ENCODE peak calls at places on chromosomes 1 and 21, in five cellular contexts. V is mucosa of descending colon; H is PC-3; B is CD8-positive, alpha-beta T cell; I is adrenal gland. O is an unnamed sample. For H3K4me1, the result is how much of the 10 kb centered on the place peaks cover.

GRCh38 chr1:162141273-162142023 is 72.0 kb downstream of the NOS1AP start:
- DNase-seq in V (no peak), H (peak), B (no peak), I (no peak), O (no peak)

GRCh38 chr1:15622707-15623373 is 5.6 kb downstream of the DDI2 start:
- DNase-seq in V (no peak), H (no peak), B (no peak), I (no peak), O (no peak)

GRCh38 chr1:209435654-209436566 is 147.6 kb upstream of the CAMK1G start:
- DNase-seq in V (peak), H (peak), B (peak), I (peak), O (peak)

GRCh38 chr1:207516729-207517128 is 20.8 kb downstream of the CR1 start:
- DNase-seq in V (no peak), H (no peak), B (no peak), I (no peak), O (no peak)

GRCh38 chr1:109754738-109755137 is 9.0 kb downstream of the EPS8L3 start:
- DNase-seq in V (no peak), H (no peak), B (no peak), I (no peak), O (no peak)

GRCh38 chr1:236753554-236753953 is 41.5 kb upstream of the MTR start:
- DNase-seq in V (no peak), H (peak), B (no peak), I (no peak), O (no peak)

GRCh38 chr21:42379425-42380215 is 13.3 kb upstream of the TFF1 start:
- DNase-seq in V (peak), H (no peak), B (no peak), I (no peak), O (no peak)

GRCh38 chr1:211781260-211781659 is 49.3 kb downstream of the LPGAT1 start:
- DNase-seq in V (no peak), H (no peak), B (no peak), I (no peak), O (no peak)

GRCh38 chr1:178192686-178193085 is 98.8 kb downstream of the RASAL2 start:
- DNase-seq in V (no peak), H (peak), B (no peak), I (peak), O (peak)

GRCh38 chr1:6941786-6942185 is 156.5 kb downstream of the CAMTA1 start:
- DNase-seq in V (no peak), H (no peak), B (no peak), I (peak), O (no peak)

GRCh38 chr1:64890699-64891439 is 75.5 kb downstream of the JAK1 start:
- DNase-seq in V (no peak), H (no peak), B (no peak), I (no peak), O (no peak)

GRCh38 chr21:34890258-34890723 is 158.8 kb downstream of the RUNX1 start:
- DNase-seq in V (no peak), H (no peak), B (no peak), I (no peak), O (no peak)
- H3K4me3 ChIP-seq in V (peak), H (peak), B (peak), I (no peak), O (peak)

GRCh38 chr1:9295884-9296283 is 3.2 kb downstream of the SPSB1 start:
- DNase-seq in V (no peak), H (no peak), B (no peak), I (no peak), O (no peak)
- H3K4me1 ChIP-seq in V (under half), H (under half), B (under half), I (under half), O (under half)

GRCh38 chr1:84606977-84607376 is 32.7 kb upstream of the CTBS start:
- DNase-seq in V (no peak), H (no peak), B (no peak), I (no peak), O (no peak)

GRCh38 chr1:84605157-84605556 is 30.9 kb upstream of the CTBS start:
- DNase-seq in V (no peak), H (no peak), B (no peak), I (no peak), O (no peak)

GRCh38 chr1:84600796-84601195 is 26.6 kb upstream of the CTBS start:
- DNase-seq in V (no peak), H (no peak), B (no peak), I (no peak), O (no peak)

GRCh38 chr1:84603223-84603622 is 29.0 kb upstream of the CTBS start:
- DNase-seq in V (no peak), H (peak), B (no peak), I (no peak), O (peak)

DNA sequence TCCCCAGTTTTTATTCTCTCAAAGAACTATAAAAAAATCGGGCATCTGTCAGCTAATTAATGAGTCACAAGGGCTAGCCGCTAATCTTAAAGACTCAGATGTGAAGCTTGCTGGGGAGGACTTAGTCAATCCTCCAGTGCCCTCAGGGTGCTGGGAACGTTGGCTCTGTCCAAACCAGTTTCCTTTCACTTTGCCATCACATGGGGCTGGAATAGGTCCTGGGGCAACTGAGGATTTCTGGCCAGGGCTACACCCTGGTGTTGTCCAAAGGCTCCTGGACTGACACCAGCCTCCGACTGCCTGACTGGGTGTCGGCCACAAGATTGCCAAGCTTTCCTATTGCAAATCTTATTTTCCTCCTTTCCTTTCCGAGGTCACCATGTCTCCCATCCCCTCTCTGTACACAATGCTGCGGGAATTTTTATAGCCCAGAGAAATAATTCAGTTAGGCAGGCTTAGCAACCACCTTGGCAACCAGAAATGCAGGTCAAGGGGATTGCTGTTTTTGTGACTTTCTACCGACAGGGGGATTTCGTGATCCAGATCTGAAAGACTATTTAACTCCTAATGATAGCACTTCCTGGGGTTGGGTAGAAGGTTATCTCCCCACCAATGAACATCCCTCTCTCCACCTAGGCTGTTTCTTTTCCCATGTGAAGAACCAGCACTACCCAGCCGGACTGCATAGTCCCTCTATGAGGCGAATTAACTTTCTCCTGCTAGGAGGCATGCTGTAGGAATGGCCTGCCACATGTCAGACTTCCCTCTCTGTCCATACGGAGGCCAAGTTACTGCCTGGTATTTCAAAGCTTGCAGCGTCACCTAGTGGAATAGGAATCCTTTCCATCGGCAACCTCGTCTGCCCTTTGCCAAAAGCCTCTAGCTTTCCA is 29.9 kb upstream of the CTBS start:
- DNase-seq in V (no peak), H (peak), B (no peak), I (peak), O (peak)
- H3K4me3 ChIP-seq in V (no peak), H (peak), B (no peak), I (no peak), O (peak)

DNA sequence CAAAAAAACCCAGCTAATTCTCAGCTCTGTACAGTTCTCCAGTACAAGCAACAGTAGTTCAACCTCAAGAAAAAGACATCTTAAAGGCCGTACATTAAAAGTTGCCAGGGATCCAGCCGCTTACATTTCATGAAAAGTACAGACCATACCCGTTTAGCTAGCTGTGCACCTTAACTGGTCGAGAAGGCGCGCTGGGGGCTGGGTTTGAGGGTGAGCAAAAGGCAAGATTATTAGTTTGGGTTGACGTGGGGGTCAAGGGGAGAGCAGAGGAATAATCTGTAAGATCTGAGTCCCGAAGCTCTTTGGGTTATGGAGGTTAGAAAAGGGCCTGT is 591 bp upstream of the PKN2 start:
- DNase-seq in V (peak), H (peak), B (peak), I (peak), O (peak)
- H3K4me1 ChIP-seq in V (under half), H (under half), B (under half), I (under half), O (under half)

DNA sequence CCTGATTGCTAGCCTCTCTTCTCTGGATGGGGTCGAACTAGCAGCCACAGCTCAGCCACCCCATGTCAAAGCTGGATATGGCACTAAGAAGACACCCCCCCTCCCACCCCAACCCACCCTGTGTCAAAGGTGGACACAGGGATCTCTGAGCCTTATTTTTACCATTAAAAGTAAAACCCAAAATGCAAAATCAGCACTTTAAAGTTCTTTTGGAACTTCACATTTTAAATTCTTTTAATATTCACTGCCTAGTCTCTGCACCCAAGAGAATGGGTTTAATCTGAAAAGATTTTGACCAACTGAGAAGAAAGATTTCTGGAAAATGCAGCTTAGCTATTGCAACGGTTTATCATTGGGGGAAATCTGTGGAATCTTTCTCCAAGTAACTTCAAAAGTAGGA is 167.6 kb downstream of the TGFBR3 start:
- DNase-seq in V (no peak), H (no peak), B (no peak), I (no peak), O (no peak)
- H3K4me3 ChIP-seq in V (no peak), H (no peak), B (no peak), I (no peak), O (no peak)

DNA sequence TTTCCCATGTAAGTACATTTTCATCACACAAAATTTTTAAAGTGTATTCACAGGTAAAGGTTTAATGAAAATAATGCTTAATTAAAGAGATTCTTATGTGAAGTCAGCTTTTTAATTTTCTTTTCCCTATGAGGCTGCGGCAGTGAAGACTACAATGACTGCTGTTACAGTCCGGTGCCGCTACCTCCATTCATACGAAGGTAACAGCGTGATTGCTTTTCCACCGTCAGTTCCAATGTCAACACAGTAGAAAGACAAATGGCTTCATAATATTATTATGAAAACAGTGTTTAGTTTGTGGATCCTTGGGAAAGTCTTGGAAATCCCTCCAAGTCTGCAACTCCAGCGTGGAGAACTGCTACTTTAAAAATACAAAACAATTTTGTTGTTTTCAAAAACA is 254.9 kb upstream of the NRIP1 start:
- DNase-seq in V (no peak), H (no peak), B (no peak), I (no peak), O (no peak)
- H3K4me1 ChIP-seq in V (under half), H (under half), B (under half), I (under half), O (under half)

GRCh38 chr1:85628791-85629531 is 48.4 kb downstream of the CCN1 start:
- DNase-seq in V (peak), H (peak), B (no peak), I (no peak), O (peak)
- H3K4me3 ChIP-seq in V (no peak), H (peak), B (no peak), I (no peak), O (no peak)

DNA sequence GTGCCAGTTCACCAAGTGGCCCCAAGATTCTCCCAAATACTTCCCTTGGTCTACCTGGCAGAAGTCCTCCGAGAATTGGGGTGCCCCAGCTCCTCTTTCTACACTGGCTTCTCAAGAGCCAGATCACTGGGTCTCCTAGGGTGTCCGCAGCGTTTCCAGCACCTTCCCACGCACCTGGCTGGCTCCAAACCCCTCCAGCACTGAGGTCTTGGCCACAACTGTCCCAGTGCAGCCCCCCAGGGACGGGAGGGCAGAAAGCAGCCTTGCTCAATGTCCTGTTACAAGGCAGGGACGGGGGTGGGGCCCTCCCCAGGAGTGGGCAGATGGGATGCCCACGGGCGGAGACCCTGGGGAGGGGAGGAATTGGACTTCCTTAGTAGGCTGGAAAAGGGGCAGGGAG is 1.1 kb downstream of the ECE1 start:
- DNase-seq in V (no peak), H (no peak), B (no peak), I (no peak), O (peak)
- H3K4me1 ChIP-seq in V (under half), H (under half), B (half or more), I (under half), O (under half)

DNA sequence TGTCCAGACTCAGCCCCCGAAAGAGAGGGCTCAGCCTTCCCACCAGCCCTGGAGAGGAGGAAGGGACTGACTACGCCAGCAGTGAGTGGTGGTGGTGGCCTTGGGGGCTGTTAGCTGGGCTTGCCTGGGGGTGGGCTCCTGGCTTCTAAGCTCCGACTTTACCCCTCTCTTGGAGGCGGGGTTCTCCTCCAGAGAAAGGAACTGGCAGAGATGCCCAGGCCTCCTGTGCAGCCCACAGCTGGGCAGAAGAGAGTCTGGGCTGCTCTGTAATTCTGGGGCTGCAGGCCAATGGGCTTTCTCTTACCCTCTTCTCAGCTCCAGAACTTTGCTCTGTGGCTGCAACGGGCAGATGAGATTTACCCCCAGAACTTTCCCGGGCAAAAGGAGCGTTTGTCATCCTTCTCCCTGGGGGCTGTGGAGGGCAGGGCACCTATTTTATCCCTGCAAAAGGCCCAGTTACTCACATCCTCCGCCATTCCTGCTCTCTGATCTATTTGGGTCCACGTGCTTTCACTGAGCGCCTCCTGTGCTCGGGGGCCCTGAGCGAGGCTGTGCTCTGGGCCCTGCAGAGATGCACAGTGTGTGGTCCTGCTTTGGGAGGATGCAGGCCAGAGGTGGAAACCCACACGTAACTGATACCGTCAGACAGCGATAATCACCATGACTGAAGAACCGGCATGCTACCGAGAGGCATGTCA is 2.2 kb upstream of the CSMD2 start:
- DNase-seq in V (no peak), H (no peak), B (no peak), I (no peak), O (no peak)
- H3K4me3 ChIP-seq in V (no peak), H (no peak), B (no peak), I (no peak), O (no peak)

GRCh38 chr1:182297312-182297711 is 94.3 kb downstream of the GLUL start:
- DNase-seq in V (no peak), H (no peak), B (no peak), I (no peak), O (no peak)
- H3K4me1 ChIP-seq in V (under half), H (under half), B (under half), I (under half), O (under half)

O was measured in right cardiac atrium.